ENCODE peak calls at places on chromosomes 2 and 18, in eight cellular contexts. Q is prostate gland, B is HepG2, M is left ventricle myocardium inferior, N is tibial nerve, X is heart right ventricle, P is GM12865, L is left lung. Z is an unnamed sample.

GRCh38 chr18:46418657-46419260 is 238.3 kb downstream of the LOXHD1 start:
- DNase-seq in L (no peak), B (no peak), P (peak), Q (peak), N (no peak), M (peak), X (peak), Z (no peak)

GRCh38 chr2:227536445-227536844 is 62.2 kb upstream of the SCYGR2 start:
- DNase-seq in Q (no peak), P (no peak), L (no peak), B (peak), N (no peak), M (no peak), X (no peak), Z (no peak)

GRCh38 chr2:120552800-120553471 is 182.7 kb upstream of the GLI2 start:
- DNase-seq in B (peak), P (peak), M (peak), N (peak), Q (peak), X (peak), L (peak), Z (no peak)

GRCh38 chr2:120314656-120315366 is 31.1 kb upstream of the INHBB start:
- DNase-seq in B (no peak), L (no peak), N (no peak), M (no peak), X (peak), P (no peak), Q (no peak), Z (no peak)

GRCh38 chr2:121819846-121820245 is 64.4 kb downstream of the TSN start:
- DNase-seq in L (no peak), N (no peak), B (no peak), Q (no peak), P (no peak), M (no peak), X (no peak), Z (no peak)

GRCh38 chr2:121866789-121867188 is 111.3 kb downstream of the TSN start:
- DNase-seq in Q (no peak), M (no peak), X (no peak), P (no peak), B (no peak), L (no peak), N (no peak), Z (no peak)

GRCh38 chr18:63848159-63848558 is 39.3 kb upstream of the SERPINB2 start:
- DNase-seq in N (no peak), Q (peak), X (no peak), L (no peak), M (no peak), P (peak), B (peak), Z (no peak)

GRCh38 chr2:85385746-85386145 is 24.4 kb downstream of the CAPG start:
- DNase-seq in P (no peak), N (no peak), B (no peak), Q (no peak), X (no peak), M (no peak), L (no peak), Z (no peak)

GRCh38 chr2:223771480-223771879 is 65.9 kb downstream of the AP1S3 start:
- DNase-seq in L (no peak), P (no peak), M (no peak), Q (no peak), B (no peak), X (no peak), N (no peak), Z (no peak)

GRCh38 chr2:216350214-216350789 is 22.0 kb downstream of the MARCHF4 start:
- DNase-seq in X (no peak), L (no peak), Q (no peak), M (no peak), N (no peak), B (no peak), P (no peak), Z (no peak)

GRCh38 chr18:24875286-24875685 is 414.8 kb downstream of the HRH4 start:
- DNase-seq in B (no peak), P (no peak), L (no peak), N (no peak), M (no peak), X (no peak), Q (no peak), Z (no peak)

GRCh38 chr2:235219048-235219447 is 267.2 kb downstream of the SH3BP4 start:
- DNase-seq in M (no peak), Q (no peak), P (no peak), L (no peak), N (no peak), B (no peak), X (no peak), Z (no peak)

GRCh38 chr18:8948471-8949149 is 153.9 kb upstream of the NDUFV2 start:
- DNase-seq in M (no peak), B (no peak), X (no peak), L (no peak), Q (no peak), P (no peak), N (no peak), Z (no peak)

GRCh38 chr2:108640731-108641130 is 78.6 kb upstream of the RANBP2 start:
- DNase-seq in Q (no peak), X (no peak), B (no peak), M (no peak), P (no peak), L (no peak), N (no peak), Z (no peak)

GRCh38 chr2:157476915-157477709 is 33.2 kb upstream of the CYTIP start:
- DNase-seq in Q (no peak), M (no peak), P (no peak), L (no peak), X (no peak), B (no peak), N (no peak), Z (no peak)

GRCh38 chr2:5869871-5870375 is 177.7 kb downstream of the SOX11 start:
- DNase-seq in X (no peak), Q (no peak), B (no peak), L (no peak), N (no peak), M (no peak), P (no peak), Z (no peak)

GRCh38 chr18:7338846-7339245 is 108.0 kb downstream of the LRRC30 start:
- DNase-seq in P (no peak), N (no peak), Q (no peak), L (no peak), B (no peak), X (no peak), M (no peak), Z (no peak)

GRCh38 chr18:42038936-42039335 is 83.9 kb downstream of the PIK3C3 start:
- DNase-seq in M (no peak), N (no peak), X (no peak), L (no peak), Q (no peak), P (no peak), B (no peak), Z (no peak)

GRCh38 chr2:54471221-54471711 is 15.1 kb downstream of the SPTBN1 start:
- DNase-seq in B (peak), X (peak), Q (no peak), M (peak), N (no peak), P (peak), L (no peak), Z (peak)

GRCh38 chr2:43276962-43277383 is 50.6 kb upstream of the ZFP36L2 start:
- DNase-seq in P (no peak), B (no peak), M (peak), L (peak), N (no peak), X (no peak), Q (peak), Z (no peak)

GRCh38 chr2:179612591-179613298 is 248.7 kb downstream of the ZNF385B start:
- DNase-seq in B (no peak), L (no peak), M (no peak), Q (no peak), P (no peak), X (no peak), N (no peak), Z (no peak)

GRCh38 chr2:157627594-157628281 is 926 bp downstream of the ACVR1C start:
- DNase-seq in X (no peak), B (no peak), N (no peak), M (no peak), L (no peak), Q (no peak), P (no peak), Z (no peak)

GRCh38 chr18:59402432-59403090 is 43.5 kb upstream of the LMAN1 start:
- DNase-seq in L (peak), M (peak), N (peak), P (peak), Q (peak), B (peak), X (peak), Z (peak)

GRCh38 chr2:179543361-179543901 is 278.8 kb upstream of the SESTD1 start:
- DNase-seq in B (peak), X (no peak), N (no peak), L (no peak), M (no peak), Q (no peak), P (no peak), Z (no peak)

GRCh38 chr2:234983011-234983726 is 31.4 kb downstream of the SH3BP4 start:
- DNase-seq in N (no peak), P (no peak), Q (no peak), X (no peak), M (no peak), B (no peak), L (no peak), Z (no peak)

GRCh38 chr2:241193276-241193675 is 4.8 kb downstream of the ANO7 start:
- DNase-seq in L (no peak), M (no peak), Q (no peak), P (no peak), B (no peak), X (no peak), N (no peak), Z (no peak)

GRCh38 chr2:217903859-217904613 is 98.8 kb downstream of the TNS1 start:
- DNase-seq in N (peak), Q (peak), P (no peak), B (peak), L (peak), X (peak), M (peak), Z (no peak)

GRCh38 chr2:58427572-58428285 is 186.6 kb upstream of the FANCL start:
- DNase-seq in M (no peak), L (peak), N (no peak), Q (no peak), P (peak), B (peak), X (no peak), Z (peak)

GRCh38 chr2:27977623-27978312 is 87.2 kb downstream of the BABAM2 start:
- DNase-seq in L (no peak), N (no peak), B (peak), Q (no peak), M (no peak), X (no peak), P (peak), Z (no peak)

GRCh38 chr18:77124452-77124922 is 8.1 kb downstream of the MBP start:
- DNase-seq in B (no peak), L (peak), P (peak), N (no peak), X (no peak), M (no peak), Q (no peak), Z (peak)

GRCh38 chr2:226694142-226694541 is 105.5 kb downstream of the IRS1 start:
- DNase-seq in B (no peak), P (no peak), X (no peak), M (no peak), Q (no peak), N (no peak), L (no peak), Z (no peak)

GRCh38 chr2:235949567-235950472 is 218.4 kb downstream of the GBX2 start:
- DNase-seq in M (no peak), X (no peak), N (no peak), L (peak), B (no peak), P (no peak), Q (no peak), Z (no peak)

GRCh38 chr2:159922563-159922962 is 124.6 kb upstream of the CD302 start:
- DNase-seq in N (no peak), P (peak), L (no peak), Q (no peak), B (no peak), M (no peak), X (no peak), Z (no peak)

DNA sequence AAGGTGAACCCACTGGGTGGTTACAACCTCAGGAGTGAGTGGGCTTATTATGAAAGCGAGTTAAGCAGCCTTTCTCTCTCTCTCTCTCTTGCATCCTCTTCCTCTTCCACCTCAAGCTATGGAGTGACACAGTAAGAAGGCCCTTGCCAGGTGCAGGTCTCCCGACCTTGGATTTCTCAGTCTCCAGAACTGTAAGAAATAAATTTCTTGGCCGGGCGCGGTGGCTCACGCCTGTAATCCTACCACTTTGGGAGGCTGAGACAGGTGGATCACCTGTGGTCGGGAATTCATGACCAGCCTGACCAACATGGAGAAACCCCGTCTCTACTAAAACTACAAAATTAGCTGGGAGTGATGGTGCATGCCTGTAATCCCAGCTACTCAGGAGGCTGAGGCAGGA is 14.4 kb downstream of the MYCN start:
- DNase-seq in M (no peak), X (no peak), B (no peak), N (no peak), Q (no peak), P (no peak), L (no peak), Z (no peak)
- TF ChIP-seq CTCF in M (no peak), X (no peak), B (no peak), N (no peak), Q (no peak), P (no peak), L (no peak), Z (no peak)

GRCh38 chr2:175676813-175677212 is 325.3 kb downstream of the LNPK start:
- DNase-seq in M (no peak), L (no peak), Q (no peak), X (no peak), N (no peak), B (no peak), P (no peak), Z (no peak)
- TF ChIP-seq CTCF in M (no peak), L (no peak), Q (no peak), X (no peak), N (no peak), B (no peak), P (no peak), Z (peak)

GRCh38 chr2:38526195-38526594 is 76.5 kb downstream of the HNRNPLL start:
- DNase-seq in M (no peak), X (no peak), Q (no peak), L (no peak), N (no peak), P (no peak), B (no peak), Z (no peak)

GRCh38 chr2:38521835-38522234 is 80.9 kb downstream of the HNRNPLL start:
- DNase-seq in X (no peak), B (no peak), M (no peak), N (no peak), Q (no peak), P (no peak), L (no peak), Z (no peak)

GRCh38 chr2:38522754-38523349 is 79.9 kb downstream of the HNRNPLL start:
- DNase-seq in X (no peak), B (no peak), L (no peak), P (no peak), N (no peak), Q (no peak), M (no peak), Z (no peak)

GRCh38 chr2:38524580-38524979 is 78.1 kb downstream of the HNRNPLL start:
- DNase-seq in L (no peak), X (no peak), Q (no peak), B (no peak), P (no peak), M (no peak), N (no peak), Z (no peak)

DNA sequence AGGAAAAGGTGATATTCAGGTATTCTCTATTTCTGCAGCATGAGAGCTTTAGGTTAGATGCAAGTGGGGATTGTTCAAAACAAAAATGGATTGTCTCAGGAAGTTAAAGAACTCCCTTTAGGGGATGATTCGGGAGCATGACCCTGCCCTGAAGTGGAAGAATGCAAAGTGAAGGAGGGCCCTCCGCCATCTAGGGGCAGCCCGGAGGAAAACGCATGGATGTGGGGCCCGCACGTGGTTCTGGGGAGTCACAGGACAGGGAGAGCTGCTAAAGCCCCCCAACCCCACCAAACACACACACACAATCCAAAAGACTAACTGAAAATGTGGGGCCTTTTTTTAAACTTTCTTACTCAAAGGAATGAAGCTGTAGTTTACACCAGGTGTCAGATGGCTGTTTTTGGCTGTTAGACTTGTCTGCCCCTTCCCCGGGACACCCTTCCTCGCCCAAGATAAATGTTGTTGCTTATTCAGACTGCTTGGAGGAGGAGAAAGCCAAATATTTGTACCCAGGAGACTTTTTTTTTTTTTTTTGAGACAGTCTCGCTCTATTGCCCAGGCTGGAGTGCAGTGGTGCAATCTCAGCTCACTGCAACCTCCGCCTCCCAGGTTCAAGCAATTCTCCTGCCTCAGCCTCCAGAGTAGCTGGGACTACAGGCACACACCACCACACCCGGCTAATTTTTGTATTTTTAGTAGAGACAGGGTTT is 78.8 kb downstream of the HNRNPLL start:
- DNase-seq in B (no peak), L (no peak), Q (no peak), X (no peak), P (no peak), N (no peak), M (no peak), Z (no peak)
- TF ChIP-seq CTCF in B (peak), L (no peak), Q (peak), X (no peak), P (no peak), N (no peak), M (no peak), Z (peak)

GRCh38 chr18:12531747-12532146 is 124.0 kb downstream of the PRELID3A start:
- DNase-seq in B (no peak), X (no peak), M (no peak), N (no peak), P (no peak), L (no peak), Q (no peak), Z (no peak)
- TF ChIP-seq CTCF in B (no peak), X (no peak), M (no peak), N (no peak), P (peak), L (no peak), Q (no peak), Z (no peak)

GRCh38 chr2:102251042-102251848 is 60.1 kb upstream of the IL1RL1 start:
- DNase-seq in M (peak), N (no peak), X (no peak), P (peak), Q (no peak), L (peak), B (peak), Z (peak)

GRCh38 chr2:102253140-102253752 is 58.1 kb upstream of the IL1RL1 start:
- DNase-seq in N (no peak), L (no peak), B (no peak), P (no peak), M (no peak), X (no peak), Q (no peak), Z (no peak)

GRCh38 chr2:102251849-102252203 is 59.5 kb upstream of the IL1RL1 start:
- DNase-seq in N (no peak), M (no peak), X (no peak), L (no peak), P (no peak), Q (no peak), B (no peak), Z (no peak)

GRCh38 chr2:102256281-102256680 is 55.1 kb upstream of the IL1RL1 start:
- DNase-seq in M (no peak), L (no peak), B (no peak), N (no peak), X (no peak), P (no peak), Q (no peak), Z (no peak)

GRCh38 chr2:102253753-102254150 is 57.6 kb upstream of the IL1RL1 start:
- DNase-seq in M (no peak), P (no peak), Q (no peak), B (no peak), L (no peak), X (no peak), N (no peak), Z (no peak)
- TF ChIP-seq CTCF in M (peak), P (no peak), Q (no peak), B (no peak), L (no peak), X (no peak), N (no peak), Z (peak)

DNA sequence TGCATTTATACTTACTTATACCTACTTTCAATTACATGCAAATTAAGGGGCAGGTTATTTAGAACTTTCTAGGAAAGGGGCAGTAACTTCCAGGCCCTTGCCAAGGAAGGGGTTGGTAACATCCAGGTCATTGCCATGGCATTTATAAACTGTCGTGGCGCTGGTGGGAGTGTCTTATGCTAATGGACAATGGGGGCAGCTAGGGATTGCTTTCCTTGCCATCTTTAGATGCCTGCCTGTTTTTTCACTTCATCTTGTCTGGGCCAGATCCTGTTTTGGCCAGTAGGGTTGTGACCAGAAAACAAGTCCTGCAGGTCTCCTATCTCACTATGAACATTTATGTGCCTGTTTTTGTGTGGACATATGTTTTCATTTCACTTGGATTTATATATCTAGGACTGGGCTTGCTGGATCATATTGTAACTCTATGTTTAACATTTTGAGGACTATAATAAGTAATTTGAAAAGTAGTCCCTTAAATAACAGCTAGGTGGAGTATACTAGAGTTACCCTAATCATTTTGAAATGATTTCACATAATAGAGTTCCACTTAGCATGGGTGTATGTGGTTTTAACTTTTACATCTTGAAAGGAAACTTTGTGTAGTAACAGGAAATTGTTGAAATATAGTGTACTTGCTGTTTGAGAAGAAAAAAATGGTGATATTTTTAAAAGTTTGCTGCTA is 56.1 kb downstream of the LCLAT1 start:
- DNase-seq in P (no peak), M (no peak), L (no peak), B (no peak), N (no peak), X (no peak), Q (no peak), Z (peak)
- TF ChIP-seq CTCF in P (no peak), M (peak), L (no peak), B (no peak), N (no peak), X (peak), Q (no peak), Z (peak)